ENCODE peak calls at places on chromosomes 12 and 14, in five cellular contexts. K, C, J, R and P are unnamed samples.

GRCh38 chr14:71659165-71659564 is 273.1 kb upstream of the RGS6 start:
- DNase-seq in K (no peak), C (no peak), J (no peak), R (no peak), P (no peak)

GRCh38 chr12:49921299-49921698 is 17.6 kb upstream of the FAIM2 start:
- DNase-seq in K (no peak), C (no peak), J (no peak), R (no peak), P (no peak)

GRCh38 chr12:27575780-27576154 is 51.8 kb downstream of the PPFIBP1 start:
- DNase-seq in K (no peak), C (no peak), J (no peak), R (no peak), P (no peak)

GRCh38 chr14:34322940-34323418 is 139.1 kb downstream of the SPTSSA start:
- DNase-seq in K (peak), C (peak), J (peak), R (peak), P (peak)

GRCh38 chr12:79409562-79409961 is 281.2 kb downstream of the PAWR start:
- DNase-seq in K (no peak), C (no peak), J (no peak), R (no peak), P (peak)

GRCh38 chr12:2396448-2396871 is 343.7 kb downstream of the CACNA1C start:
- DNase-seq in K (no peak), C (no peak), J (peak), R (no peak), P (no peak)

GRCh38 chr12:125065753-125066570 is 727 bp downstream of the AACS start:
- DNase-seq in K (no peak), C (no peak), J (no peak), R (no peak), P (no peak)

GRCh38 chr12:80846930-80847329 is 90.8 kb downstream of the LIN7A start:
- DNase-seq in K (no peak), C (no peak), J (no peak), R (no peak), P (no peak)